ENCODE peak calls at places on chromosomes 5 and 9, in ten cellular contexts. R, W, T, D, J, L, M, N, Q and V are unnamed samples.

GRCh38 chr9:22052376-22052945 is 43.4 kb upstream of the CDKN2B start:
- DNase-seq in T (peak), R (no peak), Q (no peak), L (no peak), W (peak), M (peak), J (no peak), D (peak), N (no peak), V (no peak)

GRCh38 chr9:76987594-76988200 is 31.8 kb upstream of the FOXB2 start:
- DNase-seq in J (no peak), D (peak), T (no peak), N (no peak), W (peak), R (no peak), Q (peak), L (peak), M (no peak), V (no peak)

GRCh38 chr9:119283118-119283794 is 86.0 kb downstream of the BRINP1 start:
- DNase-seq in M (no peak), N (no peak), D (no peak), Q (no peak), W (peak), J (no peak), R (no peak), L (no peak), T (no peak), V (peak)

GRCh38 chr9:88925471-88925870 is 65.8 kb upstream of the S1PR3 start:
- DNase-seq in L (no peak), T (peak), R (no peak), W (peak), Q (no peak), D (no peak), M (no peak), N (no peak), J (no peak), V (no peak)

GRCh38 chr5:78824826-78825225 is 160.3 kb downstream of the ARSB start:
- DNase-seq in J (no peak), Q (peak), R (no peak), L (no peak), W (peak), M (no peak), T (peak), N (no peak), D (peak), V (no peak)

GRCh38 chr9:123927625-123928308 is 2.2 kb downstream of the DENND1A start:
- DNase-seq in D (peak), T (peak), L (peak), N (no peak), J (no peak), Q (peak), M (no peak), R (no peak), W (peak), V (no peak)

GRCh38 chr9:70257991-70258691 is 637 bp upstream of the SMC5 start:
- DNase-seq in N (no peak), M (no peak), L (peak), J (peak), D (peak), W (peak), T (peak), R (no peak), Q (peak), V (no peak)

GRCh38 chr5:143134269-143134668 is 269.2 kb downstream of the NR3C1 start:
- DNase-seq in W (peak), J (no peak), R (no peak), T (no peak), N (no peak), L (no peak), Q (no peak), D (no peak), M (no peak), V (no peak)

GRCh38 chr5:161713042-161713441 is 27.5 kb downstream of the GABRA6 start:
- DNase-seq in Q (no peak), D (no peak), J (no peak), M (no peak), R (no peak), T (no peak), W (no peak), N (no peak), L (no peak), V (no peak)

GRCh38 chr5:146904890-146905289 is 26.3 kb upstream of the PPP2R2B start:
- DNase-seq in N (no peak), J (no peak), T (no peak), D (no peak), W (no peak), M (no peak), R (no peak), Q (no peak), L (no peak), V (no peak)

GRCh38 chr5:56179442-56179841 is 53.7 kb downstream of the ANKRD55 start:
- DNase-seq in J (no peak), W (no peak), M (no peak), D (no peak), T (no peak), Q (no peak), L (no peak), N (no peak), R (no peak), V (no peak)

GRCh38 chr9:70480405-70480980 is 66.0 kb upstream of the KLF9 start:
- DNase-seq in D (peak), J (peak), M (no peak), N (no peak), T (peak), W (peak), Q (no peak), R (no peak), L (no peak), V (peak)

GRCh38 chr9:77099388-77099787 is 77.9 kb upstream of the VPS13A start:
- DNase-seq in W (peak), Q (no peak), R (no peak), J (no peak), T (no peak), L (peak), M (no peak), N (no peak), D (no peak), V (no peak)

GRCh38 chr5:132027027-132027426 is 15.6 kb upstream of the ACSL6 start:
- DNase-seq in N (no peak), T (no peak), Q (no peak), R (no peak), D (no peak), W (no peak), J (no peak), L (no peak), M (no peak), V (no peak)

GRCh38 chr9:123727332-123727731 is 202.6 kb downstream of the DENND1A start:
- DNase-seq in D (no peak), T (no peak), W (peak), N (no peak), R (no peak), J (no peak), Q (no peak), L (no peak), M (no peak), V (no peak)

GRCh38 chr5:128199104-128199503 is 115.5 kb downstream of the SLC12A2 start:
- DNase-seq in N (no peak), T (no peak), W (peak), R (no peak), M (no peak), L (no peak), J (peak), D (no peak), Q (peak), V (no peak)

GRCh38 chr5:137272831-137273230 is 226.3 kb downstream of the SPOCK1 start:
- DNase-seq in L (no peak), T (no peak), M (no peak), D (no peak), N (no peak), R (no peak), J (no peak), Q (no peak), W (no peak), V (no peak)

GRCh38 chr5:99771296-99771695 is 763.9 kb upstream of the FAM174A start:
- DNase-seq in L (no peak), R (no peak), N (no peak), Q (no peak), D (no peak), T (no peak), M (no peak), W (no peak), J (no peak), V (no peak)

GRCh38 chr9:127976943-127977871 is 3.6 kb downstream of the EEIG1 start:
- DNase-seq in N (no peak), T (peak), J (peak), Q (no peak), M (no peak), D (no peak), R (no peak), L (no peak), W (no peak), V (no peak)

GRCh38 chr9:95419444-95419843 is 97.3 kb downstream of the PTCH1 start:
- DNase-seq in R (no peak), T (no peak), N (no peak), Q (no peak), M (no peak), L (no peak), J (no peak), W (no peak), D (no peak), V (no peak)

GRCh38 chr5:74401566-74402320 is 238.8 kb downstream of the ENC1 start:
- DNase-seq in T (peak), D (no peak), W (no peak), R (no peak), Q (peak), N (no peak), J (no peak), L (no peak), M (no peak), V (no peak)

GRCh38 chr9:20811872-20812271 is 127.8 kb downstream of the FOCAD start:
- DNase-seq in W (peak), R (no peak), N (no peak), J (no peak), Q (no peak), L (no peak), T (no peak), M (no peak), D (peak), V (no peak)

GRCh38 chr5:146034605-146035004 is 70.8 kb downstream of the PLAC8L1 start:
- DNase-seq in N (no peak), T (no peak), J (no peak), M (no peak), R (no peak), W (no peak), D (no peak), L (no peak), Q (no peak), V (no peak)

GRCh38 chr9:81666123-81666522 is 23.2 kb downstream of the TLE1 start:
- DNase-seq in J (no peak), R (no peak), T (no peak), W (no peak), D (no peak), Q (no peak), M (no peak), L (no peak), N (no peak), V (no peak)

GRCh38 chr9:124139001-124139400 is 118.7 kb upstream of the NEK6 start:
- DNase-seq in M (no peak), J (no peak), L (no peak), Q (peak), D (peak), N (no peak), W (peak), T (peak), R (no peak), V (no peak)

GRCh38 chr5:5419291-5420210 is 2.9 kb upstream of the ICE1 start:
- DNase-seq in Q (peak), R (no peak), D (peak), J (no peak), L (peak), W (peak), N (no peak), M (no peak), T (peak), V (peak)

GRCh38 chr5:57447656-57448055 is 35.0 kb downstream of the ACTBL2 start:
- DNase-seq in Q (peak), R (no peak), J (no peak), T (no peak), M (no peak), D (peak), L (no peak), N (no peak), W (peak), V (no peak)

GRCh38 chr5:128778474-128778873 is 186.8 kb upstream of the SLC27A6 start:
- DNase-seq in J (no peak), M (no peak), R (no peak), D (peak), T (no peak), N (no peak), W (peak), L (no peak), Q (no peak), V (no peak)

GRCh38 chr9:115114541-115114940 is 3.4 kb downstream of the TNC start:
- DNase-seq in L (peak), N (no peak), T (no peak), D (no peak), Q (no peak), R (no peak), W (no peak), M (no peak), J (no peak), V (no peak)

GRCh38 chr9:95506438-95506691 is 10.4 kb downstream of the PTCH1 start:
- DNase-seq in L (peak), Q (peak), W (peak), T (peak), R (no peak), M (no peak), N (no peak), D (peak), J (peak), V (no peak)

GRCh38 chr9:134562146-134562753 is 79.4 kb upstream of the COL5A1 start:
- DNase-seq in R (no peak), Q (no peak), L (no peak), N (no peak), M (no peak), D (no peak), W (no peak), J (no peak), T (peak), V (no peak)

GRCh38 chr5:151196556-151197290 is 27.2 kb downstream of the CCDC69 start:
- DNase-seq in Q (no peak), L (no peak), J (no peak), R (no peak), D (no peak), N (no peak), M (no peak), W (peak), T (no peak), V (no peak)

GRCh38 chr5:97135868-97136267 is 6.5 kb downstream of the LIX1 start:
- DNase-seq in D (no peak), R (no peak), J (no peak), W (no peak), T (no peak), L (no peak), N (no peak), M (no peak), Q (no peak), V (no peak)

GRCh38 chr9:22111176-22111870 is 102.2 kb upstream of the CDKN2B start:
- DNase-seq in W (peak), D (no peak), N (no peak), Q (no peak), T (no peak), M (no peak), L (no peak), J (no peak), R (no peak), V (no peak)

GRCh38 chr5:163193886-163194285 is 243.5 kb upstream of the CCNG1 start:
- DNase-seq in R (no peak), N (no peak), W (no peak), T (no peak), Q (no peak), L (no peak), M (no peak), J (no peak), D (no peak), V (no peak)

GRCh38 chr5:104298518-104298917 is 735.9 kb upstream of the NUDT12 start:
- DNase-seq in M (no peak), Q (no peak), D (no peak), R (no peak), L (no peak), W (no peak), N (no peak), T (peak), J (no peak), V (no peak)

GRCh38 chr9:133437753-133438531 is 15.8 kb downstream of the ADAMTS13 start:
- DNase-seq in W (no peak), R (no peak), L (no peak), Q (no peak), T (no peak), D (no peak), N (no peak), J (no peak), M (no peak), V (no peak)

GRCh38 chr5:110932755-110933488 is 138.6 kb upstream of the TSLP start:
- DNase-seq in D (no peak), T (no peak), N (no peak), L (no peak), R (no peak), J (no peak), M (no peak), Q (no peak), W (no peak), V (no peak)

GRCh38 chr5:61304611-61305369 is 27.3 kb upstream of the ZSWIM6 start:
- DNase-seq in J (peak), N (no peak), M (peak), W (peak), T (no peak), D (peak), Q (peak), R (no peak), L (no peak), V (no peak)